ENCODE peak calls at places on chromosomes 1 and 21, in six cellular contexts. B is GM13977, O is LNCaP clone FGC, C is lower leg skin, P is mesothelial cell of epicardium, L is heart left ventricle. Z is an unnamed sample.

GRCh38 chr1:151547119-151547899 is 7.2 kb downstream of the TUFT1 start:
- DNase-seq in B (no peak), O (peak), C (peak), P (peak), L (peak), Z (no peak)

GRCh38 chr1:92803140-92803887 is 18.4 kb upstream of the EVI5 start:
- DNase-seq in B (no peak), O (no peak), C (no peak), P (no peak), L (no peak), Z (no peak)

GRCh38 chr1:3103977-3104677 is 35.1 kb downstream of the PRDM16 start:
- DNase-seq in B (no peak), O (no peak), C (no peak), P (no peak), L (no peak), Z (no peak)

GRCh38 chr1:162753998-162754585 is 36.4 kb upstream of the HSD17B7 start:
- DNase-seq in B (no peak), O (no peak), C (no peak), P (no peak), L (no peak), Z (no peak)

GRCh38 chr21:39788383-39788782 is 43.4 kb downstream of the IGSF5 start:
- DNase-seq in B (no peak), O (peak), C (peak), P (peak), L (peak), Z (peak)

GRCh38 chr1:4422496-4423289 is 231.7 kb upstream of the AJAP1 start:
- DNase-seq in B (no peak), O (no peak), C (peak), P (no peak), L (no peak), Z (no peak)

GRCh38 chr21:35882791-35883240 is 177.5 kb downstream of the SETD4 start:
- DNase-seq in B (no peak), O (no peak), C (peak), P (no peak), L (no peak), Z (no peak)

GRCh38 chr1:183804916-183805734 is at the start of gene RGL1:
- DNase-seq in B (peak), O (peak), C (peak), P (peak), L (peak), Z (peak)

GRCh38 chr1:170929835-170930554 is 5.3 kb upstream of the MROH9 start:
- DNase-seq in B (peak), O (peak), C (no peak), P (no peak), L (no peak), Z (peak)

GRCh38 chr1:170660874-170661645 is 2.9 kb upstream of the PRRX1 start:
- DNase-seq in B (no peak), O (no peak), C (peak), P (no peak), L (no peak), Z (no peak)

GRCh38 chr1:211420845-211421454 is 71.0 kb downstream of the RD3 start:
- DNase-seq in B (no peak), O (no peak), C (no peak), P (no peak), L (no peak), Z (no peak)

GRCh38 chr1:234858722-234859121 is 248.7 kb upstream of the IRF2BP2 start:
- DNase-seq in B (no peak), O (no peak), C (no peak), P (no peak), L (no peak), Z (no peak)

GRCh38 chr1:228691926-228692325 is 43.4 kb upstream of the RHOU start:
- DNase-seq in B (peak), O (peak), C (no peak), P (no peak), L (no peak), Z (no peak)

GRCh38 chr1:44610527-44611148 is 63.6 kb downstream of the TMEM53 start:
- DNase-seq in B (no peak), O (no peak), C (no peak), P (no peak), L (no peak), Z (no peak)

GRCh38 chr1:32898958-32899357 is 2.2 kb downstream of the TMEM54 start:
- DNase-seq in B (no peak), O (no peak), C (no peak), P (no peak), L (no peak), Z (no peak)

GRCh38 chr1:55472784-55473183 is 257.6 kb upstream of the USP24 start:
- DNase-seq in B (no peak), O (peak), C (no peak), P (no peak), L (no peak), Z (no peak)

GRCh38 chr1:246317723-246318359 is 189.2 kb downstream of the SMYD3 start:
- DNase-seq in B (no peak), O (no peak), C (no peak), P (no peak), L (no peak), Z (no peak)

GRCh38 chr1:52602328-52603300 is at the start of gene GPX7:
- DNase-seq in B (peak), O (no peak), C (peak), P (peak), L (peak), Z (peak)

GRCh38 chr1:234765672-234766071 is 155.7 kb upstream of the IRF2BP2 start:
- DNase-seq in B (no peak), O (no peak), C (peak), P (no peak), L (no peak), Z (no peak)

GRCh38 chr1:6891781-6892579 is 106.7 kb downstream of the CAMTA1 start:
- DNase-seq in B (no peak), O (no peak), C (no peak), P (no peak), L (no peak), Z (no peak)

GRCh38 chr1:203165101-203165799 is 10.4 kb downstream of the MYBPH start:
- DNase-seq in B (no peak), O (no peak), C (no peak), P (no peak), L (no peak), Z (no peak)

GRCh38 chr1:207890136-207890738 is 20.7 kb downstream of the CD34 start:
- DNase-seq in B (no peak), O (no peak), C (peak), P (no peak), L (peak), Z (no peak)

GRCh38 chr1:207891148-207891547 is 19.8 kb downstream of the CD34 start:
- DNase-seq in B (no peak), O (no peak), C (peak), P (no peak), L (no peak), Z (no peak)

GRCh38 chr1:207887542-207887941 is 23.4 kb downstream of the CD34 start:
- DNase-seq in B (no peak), O (no peak), C (no peak), P (no peak), L (no peak), Z (no peak)

GRCh38 chr1:207886227-207886626 is 24.7 kb downstream of the CD34 start:
- DNase-seq in B (no peak), O (no peak), C (no peak), P (no peak), L (no peak), Z (no peak)

GRCh38 chr1:207888647-207889046 is 22.3 kb downstream of the CD34 start:
- DNase-seq in B (no peak), O (no peak), C (no peak), P (no peak), L (no peak), Z (no peak)
- TF ChIP-seq CTCF in B (no peak), O (no peak), C (no peak), P (no peak), L (no peak), Z (peak)

DNA sequence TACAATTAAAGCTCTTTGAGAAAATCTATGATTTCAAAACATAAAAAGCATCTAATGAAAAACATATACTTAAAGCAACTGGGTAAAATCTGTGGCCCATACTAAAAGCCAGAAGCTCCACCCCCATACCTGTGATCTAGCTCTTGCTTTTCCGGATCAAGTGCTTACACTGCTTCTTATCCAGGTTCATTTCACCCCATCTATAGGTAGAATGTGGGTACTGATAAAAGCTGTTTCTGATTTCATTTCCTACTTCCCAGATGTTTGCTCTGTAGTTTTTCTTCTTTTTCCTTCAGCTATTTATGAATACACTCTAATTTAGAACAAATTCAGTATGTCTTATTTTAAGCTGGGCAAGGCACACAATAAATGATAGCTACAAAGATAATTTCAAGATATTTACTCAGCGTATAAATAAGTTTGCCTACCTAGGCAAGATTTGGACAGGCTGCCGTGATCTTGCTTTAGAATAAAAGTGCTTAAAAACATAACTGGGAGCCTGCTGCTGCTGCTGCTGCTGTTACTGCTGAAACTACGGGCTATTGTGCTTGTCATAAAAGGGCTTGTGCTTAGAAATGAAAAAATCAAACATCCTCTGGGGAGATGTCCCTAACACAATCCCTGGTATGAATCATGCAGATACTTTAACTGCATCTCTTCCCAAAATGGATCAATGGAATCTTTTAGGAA is 2.1 kb downstream of the SIPA1L2 start:
- DNase-seq in B (no peak), O (peak), C (no peak), P (no peak), L (no peak), Z (no peak)
- TF ChIP-seq CTCF in B (no peak), O (peak), C (no peak), P (peak), L (no peak), Z (peak)

GRCh38 chr1:11725616-11726015 is 10.3 kb upstream of the AGTRAP start:
- DNase-seq in B (no peak), O (no peak), C (no peak), P (no peak), L (no peak), Z (no peak)
- TF ChIP-seq CTCF in B (no peak), O (no peak), C (no peak), P (no peak), L (no peak), Z (no peak)

GRCh38 chr1:8412183-8412831 is 94.4 kb downstream of the SLC45A1 start:
- DNase-seq in B (no peak), O (peak), C (no peak), P (no peak), L (no peak), Z (no peak)
- TF ChIP-seq CTCF in B (no peak), O (no peak), C (no peak), P (no peak), L (no peak), Z (no peak)

GRCh38 chr1:226181996-226182714 is 4.4 kb downstream of the ACBD3 start:
- DNase-seq in B (no peak), O (no peak), C (peak), P (no peak), L (peak), Z (no peak)

GRCh38 chr1:226187019-226187322 is 430 bp upstream of the ACBD3 start:
- DNase-seq in B (no peak), O (no peak), C (no peak), P (no peak), L (no peak), Z (no peak)

GRCh38 chr1:226187380-226187779 is 839 bp upstream of the ACBD3 start:
- DNase-seq in B (no peak), O (no peak), C (no peak), P (no peak), L (no peak), Z (no peak)

GRCh38 chr1:226185153-226186036 is 1.1 kb downstream of the ACBD3 start:
- DNase-seq in B (no peak), O (no peak), C (no peak), P (no peak), L (no peak), Z (no peak)

DNA sequence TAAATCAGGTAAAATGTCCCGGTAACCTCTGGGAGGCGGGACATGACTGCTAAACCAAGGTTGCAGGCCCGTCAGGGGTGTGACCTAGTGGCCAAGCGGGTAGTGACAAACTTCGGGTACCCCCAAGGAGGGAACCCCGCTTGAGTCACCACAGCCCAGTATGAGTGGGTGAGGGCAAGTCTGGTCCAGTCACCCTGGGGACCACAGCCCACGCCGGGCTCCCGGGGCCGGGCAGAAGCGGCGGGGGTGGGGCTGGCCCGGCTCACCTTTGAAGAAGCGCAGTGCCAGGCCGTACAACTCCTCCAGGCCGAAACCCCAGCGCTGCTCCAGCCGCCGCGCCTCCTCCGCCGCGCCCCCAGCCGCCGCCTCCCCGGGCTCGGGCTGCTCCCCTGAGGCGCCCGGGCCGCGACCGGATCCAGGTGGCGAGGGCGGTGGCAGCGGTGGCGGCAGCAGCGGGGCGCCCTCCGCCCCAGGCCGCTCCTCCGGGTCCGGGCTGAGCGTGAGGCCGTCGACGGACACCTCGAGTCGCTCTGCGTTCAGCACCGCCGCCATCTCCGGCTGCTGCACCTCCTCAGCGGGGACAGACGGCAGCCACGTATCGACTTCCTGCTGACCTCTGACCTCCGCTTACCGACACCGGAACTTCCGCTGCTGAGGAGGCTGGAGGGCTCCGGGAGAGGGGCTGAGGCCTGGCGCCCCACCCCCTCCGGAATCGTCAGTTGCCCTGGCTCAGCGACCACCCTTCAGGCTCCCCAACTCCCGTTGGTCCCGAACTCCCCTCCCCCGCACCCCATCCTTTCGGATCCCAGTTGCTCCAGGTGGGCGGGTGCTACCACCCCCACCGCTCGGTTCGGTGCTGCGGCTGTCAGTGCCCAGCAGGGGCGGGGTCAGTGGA is at the start of gene ACBD3:
- DNase-seq in B (peak), O (peak), C (peak), P (peak), L (peak), Z (peak)
- TF ChIP-seq CTCF in B (no peak), O (peak), C (no peak), P (no peak), L (no peak), Z (no peak)

GRCh38 chr1:99579691-99580171 is 66.2 kb upstream of the PALMD start:
- DNase-seq in B (no peak), O (no peak), C (no peak), P (no peak), L (no peak), Z (no peak)

DNA sequence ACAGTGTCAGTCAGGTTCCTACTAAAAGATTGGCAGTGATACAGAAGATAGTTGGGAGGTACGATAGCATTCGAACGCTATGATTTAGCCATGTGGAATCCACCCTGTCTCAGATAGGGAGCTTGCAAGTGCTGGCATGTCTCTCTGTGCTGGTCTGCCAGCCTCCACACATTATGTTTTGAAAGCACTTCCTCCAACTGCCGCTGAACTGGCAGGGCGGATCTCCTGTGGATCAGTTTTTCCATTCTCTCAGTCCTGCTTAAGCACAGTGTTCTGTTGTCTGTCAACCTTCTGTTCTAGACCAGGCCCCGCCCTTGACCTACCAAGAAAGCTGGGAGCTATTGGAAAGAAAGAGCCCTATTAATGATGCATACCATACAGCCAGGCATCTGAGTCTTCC is 65.5 kb upstream of the PALMD start:
- DNase-seq in B (no peak), O (no peak), C (peak), P (no peak), L (peak), Z (no peak)
- TF ChIP-seq CTCF in B (no peak), O (no peak), C (no peak), P (no peak), L (peak), Z (no peak)

DNA sequence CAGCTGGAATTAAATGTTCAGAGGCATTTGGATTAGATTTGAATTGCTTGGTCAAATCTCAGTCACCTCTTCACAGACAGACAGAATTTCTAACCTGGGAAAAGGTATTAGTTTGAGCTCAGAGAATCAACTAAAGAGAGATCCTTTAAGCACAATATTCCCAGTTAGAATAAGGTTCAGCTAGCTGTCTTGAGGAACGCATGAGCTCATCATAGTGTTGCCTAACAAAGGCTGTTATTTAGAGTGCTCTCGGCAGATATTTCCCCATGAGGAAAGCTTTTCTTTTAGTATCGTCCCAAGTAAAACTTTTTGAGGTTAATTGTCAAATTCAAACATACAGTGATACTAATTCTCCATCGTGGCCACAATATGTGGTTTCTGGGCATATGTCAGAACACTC is 269.9 kb downstream of the HLX start:
- DNase-seq in B (no peak), O (no peak), C (no peak), P (no peak), L (no peak), Z (no peak)
- TF ChIP-seq CTCF in B (no peak), O (no peak), C (no peak), P (no peak), L (no peak), Z (no peak)

DNA sequence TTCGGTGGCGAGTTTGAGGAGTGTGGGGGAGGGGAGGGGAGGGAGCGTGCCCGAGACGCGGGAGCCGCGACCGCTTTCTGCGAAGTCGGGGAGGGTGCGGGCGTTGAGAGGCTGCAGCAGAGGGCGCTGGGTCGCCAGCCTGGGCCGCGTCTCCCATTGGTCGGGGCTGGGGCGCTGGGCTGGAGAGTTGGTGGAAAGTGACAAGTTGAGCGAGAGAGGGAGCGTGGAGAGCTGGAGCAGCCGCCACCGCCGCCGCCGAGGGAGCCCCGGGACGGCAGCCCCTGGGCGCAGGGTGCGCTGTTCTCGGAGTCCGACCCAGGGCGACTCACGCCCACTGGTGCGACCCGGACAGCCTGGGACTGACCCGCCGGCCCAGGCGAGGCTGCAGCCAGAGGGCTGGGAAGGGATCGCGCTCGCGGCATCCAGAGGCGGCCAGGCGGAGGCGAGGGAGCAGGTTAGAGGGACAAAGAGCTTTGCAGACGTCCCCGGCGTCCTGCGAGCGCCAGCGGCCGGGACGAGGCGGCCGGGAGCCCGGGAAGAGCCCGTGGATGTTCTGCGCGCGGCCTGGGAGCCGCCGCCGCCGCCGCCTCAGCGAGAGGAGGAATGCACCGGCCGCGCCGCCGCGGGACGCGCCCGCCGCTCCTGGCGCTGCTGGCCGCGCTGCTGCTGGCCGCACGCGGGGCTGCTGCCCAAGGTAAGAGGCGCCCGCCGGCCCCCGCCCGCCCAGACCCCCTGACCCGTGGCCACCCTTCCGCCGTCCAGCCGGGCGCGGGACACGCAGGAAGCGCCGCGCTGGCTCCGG is at the start of gene ROR1:
- DNase-seq in B (peak), O (peak), C (peak), P (peak), L (peak), Z (peak)
- TF ChIP-seq CTCF in B (peak), O (peak), C (peak), P (peak), L (peak), Z (peak)

GRCh38 chr1:154936416-154937050 is at the start of gene PMVK:
- DNase-seq in B (peak), O (peak), C (peak), P (peak), L (peak), Z (peak)
- TF ChIP-seq CTCF in B (peak), O (peak), C (peak), P (no peak), L (peak), Z (peak)